ENCODE peak calls at places on chromosomes 2 and 18, in five cellular contexts. One of them, this sample, is unnamed.

GRCh38 chr2:8300216-8300615 is 381.6 kb upstream of the ID2 start:
- DNase-seq in Peyer's patch: no peak
- DNase-seq in AG09309: no peak
- DNase-seq in activated T-helper 1 cell treated with anti-CD3 and anti-CD28 coated beads, Interleukin-12 subunit alpha, Interleukin-12 subunit beta, Interleukin-2, Interleukin-4 antibody, amounts not matched to agents 30 ng/mL and 10 ng/mL and 1 ng/mL, durations not matched to agents 14 hours and 24 hours and 36 hours: no peak
- DNase-seq in NCI-H1105: no peak
- DNase-seq in this sample: no peak

GRCh38 chr2:220219371-220219770 is 591.9 kb downstream of the SLC4A3 start:
- DNase-seq in Peyer's patch: no peak
- DNase-seq in AG09309: no peak
- DNase-seq in activated T-helper 1 cell treated with anti-CD3 and anti-CD28 coated beads, Interleukin-12 subunit alpha, Interleukin-12 subunit beta, Interleukin-2, Interleukin-4 antibody, amounts not matched to agents 30 ng/mL and 10 ng/mL and 1 ng/mL, durations not matched to agents 14 hours and 24 hours and 36 hours: no peak
- DNase-seq in NCI-H1105: no peak
- DNase-seq in this sample: no peak

GRCh38 chr2:187054501-187055319 is 205.7 kb upstream of the ZSWIM2 start:
- DNase-seq in Peyer's patch: no peak
- DNase-seq in AG09309: no peak
- DNase-seq in activated T-helper 1 cell treated with anti-CD3 and anti-CD28 coated beads, Interleukin-12 subunit alpha, Interleukin-12 subunit beta, Interleukin-2, Interleukin-4 antibody, amounts not matched to agents 30 ng/mL and 10 ng/mL and 1 ng/mL, durations not matched to agents 14 hours and 24 hours and 36 hours: no peak
- DNase-seq in NCI-H1105: no peak
- DNase-seq in this sample: peak; percentile 1

GRCh38 chr2:218000137-218000536 is 2.7 kb downstream of the TNS1 start:
- DNase-seq in Peyer's patch: no peak
- DNase-seq in AG09309: peak; percentile 78
- DNase-seq in activated T-helper 1 cell treated with anti-CD3 and anti-CD28 coated beads, Interleukin-12 subunit alpha, Interleukin-12 subunit beta, Interleukin-2, Interleukin-4 antibody, amounts not matched to agents 30 ng/mL and 10 ng/mL and 1 ng/mL, durations not matched to agents 14 hours and 24 hours and 36 hours: no peak
- DNase-seq in NCI-H1105: no peak
- DNase-seq in this sample: peak; percentile 96

GRCh38 chr18:36025025-36025424 is 42.3 kb downstream of the RPRD1A start:
- DNase-seq in Peyer's patch: no peak
- DNase-seq in AG09309: no peak
- DNase-seq in activated T-helper 1 cell treated with anti-CD3 and anti-CD28 coated beads, Interleukin-12 subunit alpha, Interleukin-12 subunit beta, Interleukin-2, Interleukin-4 antibody, amounts not matched to agents 30 ng/mL and 10 ng/mL and 1 ng/mL, durations not matched to agents 14 hours and 24 hours and 36 hours: no peak
- DNase-seq in NCI-H1105: no peak
- DNase-seq in this sample: peak; percentile 28

GRCh38 chr2:69581774-69582581 is 61.6 kb downstream of the AAK1 start:
- DNase-seq in Peyer's patch: no peak
- DNase-seq in AG09309: no peak
- DNase-seq in activated T-helper 1 cell treated with anti-CD3 and anti-CD28 coated beads, Interleukin-12 subunit alpha, Interleukin-12 subunit beta, Interleukin-2, Interleukin-4 antibody, amounts not matched to agents 30 ng/mL and 10 ng/mL and 1 ng/mL, durations not matched to agents 14 hours and 24 hours and 36 hours: no peak
- DNase-seq in NCI-H1105: no peak
- DNase-seq in this sample: peak; percentile 49

GRCh38 chr2:62150597-62151305 is 45.2 kb upstream of the B3GNT2 start:
- DNase-seq in Peyer's patch: no peak
- DNase-seq in AG09309: no peak
- DNase-seq in activated T-helper 1 cell treated with anti-CD3 and anti-CD28 coated beads, Interleukin-12 subunit alpha, Interleukin-12 subunit beta, Interleukin-2, Interleukin-4 antibody, amounts not matched to agents 30 ng/mL and 10 ng/mL and 1 ng/mL, durations not matched to agents 14 hours and 24 hours and 36 hours: no peak
- DNase-seq in NCI-H1105: no peak
- DNase-seq in this sample: peak; percentile 37

GRCh38 chr18:4455113-4455811 is at the start of gene DLGAP1:
- DNase-seq in Peyer's patch: peak; percentile 46
- DNase-seq in AG09309: no peak
- DNase-seq in activated T-helper 1 cell treated with anti-CD3 and anti-CD28 coated beads, Interleukin-12 subunit alpha, Interleukin-12 subunit beta, Interleukin-2, Interleukin-4 antibody, amounts not matched to agents 30 ng/mL and 10 ng/mL and 1 ng/mL, durations not matched to agents 14 hours and 24 hours and 36 hours: no peak
- DNase-seq in NCI-H1105: peak; percentile 40
- DNase-seq in this sample: peak; percentile 1

GRCh38 chr18:42268793-42269192 is 313.8 kb downstream of the PIK3C3 start:
- DNase-seq in Peyer's patch: no peak
- DNase-seq in AG09309: no peak
- DNase-seq in activated T-helper 1 cell treated with anti-CD3 and anti-CD28 coated beads, Interleukin-12 subunit alpha, Interleukin-12 subunit beta, Interleukin-2, Interleukin-4 antibody, amounts not matched to agents 30 ng/mL and 10 ng/mL and 1 ng/mL, durations not matched to agents 14 hours and 24 hours and 36 hours: no peak
- DNase-seq in NCI-H1105: no peak
- DNase-seq in this sample: no peak